ENCODE peak calls at places on chromosome 2, in six cellular contexts. One of them, this sample, is unnamed.
A peak's percentile ranks its signal among the peaks of the same experiment; 100 is the strongest.

GRCh38 chr2:188773075-188773474 is 201.1 kb upstream of the COL3A1 start:
- DNase-seq in WTC11: no peak
- DNase-seq in GM12865: no peak
- DNase-seq in HFFc6: no peak
- DNase-seq in endothelial cell: no peak
- DNase-seq in upper lobe of left lung: no peak
- DNase-seq in this sample: no peak

GRCh38 chr2:24856791-24857211 is 63.2 kb downstream of the ADCY3 start:
- DNase-seq in WTC11: no peak
- DNase-seq in HFFc6: no peak
- DNase-seq in upper lobe of left lung: no peak
- DNase-seq in endothelial cell: no peak
- DNase-seq in GM12865: no peak
- DNase-seq in this sample: no peak

GRCh38 chr2:84338069-84338468 is 121.0 kb downstream of the SUCLG1 start:
- DNase-seq in WTC11: no peak
- DNase-seq in GM12865: no peak
- DNase-seq in endothelial cell: no peak
- DNase-seq in HFFc6: peak; percentile 25
- DNase-seq in upper lobe of left lung: no peak
- DNase-seq in this sample: no peak

GRCh38 chr2:147149589-147150245 is 695.1 kb upstream of the ACVR2A start:
- DNase-seq in endothelial cell: no peak
- DNase-seq in GM12865: no peak
- DNase-seq in HFFc6: no peak
- DNase-seq in upper lobe of left lung: peak; percentile 44
- DNase-seq in WTC11: no peak
- DNase-seq in this sample: no peak

GRCh38 chr2:51158236-51158635 is 126.3 kb upstream of the NRXN1 start:
- DNase-seq in upper lobe of left lung: no peak
- DNase-seq in WTC11: no peak
- DNase-seq in GM12865: no peak
- DNase-seq in endothelial cell: no peak
- DNase-seq in HFFc6: no peak
- DNase-seq in this sample: no peak

GRCh38 chr2:99420031-99420430 is 69.8 kb downstream of the REV1 start:
- DNase-seq in WTC11: no peak
- DNase-seq in GM12865: no peak
- DNase-seq in endothelial cell: no peak
- DNase-seq in upper lobe of left lung: no peak
- DNase-seq in HFFc6: no peak
- DNase-seq in this sample: no peak

GRCh38 chr2:157820202-157820601 is 55.9 kb downstream of the ACVR1 start:
- DNase-seq in GM12865: no peak
- DNase-seq in upper lobe of left lung: no peak
- DNase-seq in HFFc6: no peak
- DNase-seq in endothelial cell: no peak
- DNase-seq in WTC11: no peak
- DNase-seq in this sample: no peak

GRCh38 chr2:160257015-160257741 is 57.1 kb upstream of the ITGB6 start:
- DNase-seq in endothelial cell: no peak
- DNase-seq in HFFc6: peak; percentile 20
- DNase-seq in upper lobe of left lung: no peak
- DNase-seq in GM12865: no peak
- DNase-seq in WTC11: no peak
- DNase-seq in this sample: no peak

GRCh38 chr2:113070606-113070975 is 2.8 kb downstream of the IL1F10 start:
- DNase-seq in upper lobe of left lung: no peak
- DNase-seq in endothelial cell: no peak
- DNase-seq in GM12865: no peak
- DNase-seq in WTC11: no peak
- DNase-seq in HFFc6: no peak
- DNase-seq in this sample: no peak

GRCh38 chr2:191686079-191686478 is 8.1 kb downstream of the NABP1 start:
- DNase-seq in endothelial cell: no peak
- DNase-seq in WTC11: no peak
- DNase-seq in GM12865: no peak
- DNase-seq in upper lobe of left lung: no peak
- DNase-seq in HFFc6: no peak
- DNase-seq in this sample: no peak

GRCh38 chr2:36965751-36966369 is 476 bp downstream of the STRN start:
- DNase-seq in HFFc6: no peak
- DNase-seq in GM12865: peak; percentile 59
- DNase-seq in upper lobe of left lung: no peak
- DNase-seq in endothelial cell: peak; percentile 53
- DNase-seq in WTC11: peak; percentile 82
- DNase-seq in this sample: peak; percentile 22

GRCh38 chr2:148552675-148553331 is 91.7 kb upstream of the EPC2 start:
- DNase-seq in WTC11: no peak
- DNase-seq in HFFc6: no peak
- DNase-seq in GM12865: peak; percentile 40
- DNase-seq in upper lobe of left lung: no peak
- DNase-seq in endothelial cell: no peak
- DNase-seq in this sample: no peak

GRCh38 chr2:31384771-31385276 is 29.7 kb downstream of the XDH start:
- DNase-seq in HFFc6: peak; percentile 94
- DNase-seq in endothelial cell: no peak
- DNase-seq in GM12865: no peak
- DNase-seq in upper lobe of left lung: no peak
- DNase-seq in WTC11: no peak
- DNase-seq in this sample: no peak

GRCh38 chr2:217932661-217933325 is 70.0 kb downstream of the TNS1 start:
- DNase-seq in upper lobe of left lung: no peak
- DNase-seq in GM12865: no peak
- DNase-seq in endothelial cell: no peak
- DNase-seq in HFFc6: no peak
- DNase-seq in WTC11: no peak
- DNase-seq in this sample: no peak

GRCh38 chr2:18545384-18545783 is 15.1 kb downstream of the RDH14 start:
- DNase-seq in endothelial cell: no peak
- DNase-seq in upper lobe of left lung: no peak
- DNase-seq in HFFc6: peak; percentile 80
- DNase-seq in WTC11: no peak
- DNase-seq in GM12865: no peak
- DNase-seq in this sample: no peak

GRCh38 chr2:98518106-98518505 is 73.4 kb downstream of the INPP4A start:
- DNase-seq in HFFc6: no peak
- DNase-seq in endothelial cell: peak; percentile 26
- DNase-seq in WTC11: peak; percentile 30
- DNase-seq in GM12865: peak; percentile 51
- DNase-seq in upper lobe of left lung: no peak
- DNase-seq in this sample: peak; percentile 52

GRCh38 chr2:9937968-9938367 is 13.5 kb upstream of the GRHL1 start:
- DNase-seq in HFFc6: no peak
- DNase-seq in GM12865: no peak
- DNase-seq in endothelial cell: no peak
- DNase-seq in WTC11: peak; percentile 24
- DNase-seq in upper lobe of left lung: peak; percentile 61
- DNase-seq in this sample: no peak

GRCh38 chr2:195410272-195410671 is 246.8 kb upstream of the SLC39A10 start:
- DNase-seq in upper lobe of left lung: no peak
- DNase-seq in endothelial cell: no peak
- DNase-seq in WTC11: no peak
- DNase-seq in GM12865: peak; percentile 46
- DNase-seq in HFFc6: no peak
- DNase-seq in this sample: no peak

GRCh38 chr2:73901143-73901542 is 8.3 kb downstream of the ACTG2 start:
- DNase-seq in WTC11: no peak
- DNase-seq in HFFc6: no peak
- DNase-seq in endothelial cell: no peak
- DNase-seq in GM12865: no peak
- DNase-seq in upper lobe of left lung: peak; percentile 43
- DNase-seq in this sample: no peak

GRCh38 chr2:24461685-24462084 is 29.4 kb upstream of the NCOA1 start:
- DNase-seq in endothelial cell: no peak
- DNase-seq in HFFc6: no peak
- DNase-seq in WTC11: no peak
- DNase-seq in upper lobe of left lung: no peak
- DNase-seq in GM12865: no peak
- DNase-seq in this sample: no peak

GRCh38 chr2:31711737-31712136 is 131.0 kb upstream of the SRD5A2 start:
- DNase-seq in GM12865: no peak
- DNase-seq in HFFc6: no peak
- DNase-seq in upper lobe of left lung: no peak
- DNase-seq in endothelial cell: no peak
- DNase-seq in WTC11: no peak
- DNase-seq in this sample: no peak

GRCh38 chr2:10316336-10316735 is 13.6 kb downstream of the HPCAL1 start:
- DNase-seq in endothelial cell: no peak
- DNase-seq in HFFc6: no peak
- DNase-seq in WTC11: no peak
- DNase-seq in upper lobe of left lung: no peak
- DNase-seq in GM12865: no peak
- DNase-seq in this sample: no peak

GRCh38 chr2:219626540-219626939 is 890 bp upstream of the SLC4A3 start:
- DNase-seq in HFFc6: no peak
- DNase-seq in endothelial cell: no peak
- DNase-seq in GM12865: no peak
- DNase-seq in WTC11: no peak
- DNase-seq in upper lobe of left lung: no peak
- DNase-seq in this sample: no peak

GRCh38 chr2:129724021-129724757 is 255.3 kb upstream of the RAB6C start:
- DNase-seq in upper lobe of left lung: no peak
- DNase-seq in GM12865: no peak
- DNase-seq in HFFc6: no peak
- DNase-seq in endothelial cell: no peak
- DNase-seq in WTC11: no peak
- DNase-seq in this sample: no peak

GRCh38 chr2:38264649-38265322 is 112.3 kb downstream of the ATL2 start:
- DNase-seq in HFFc6: no peak
- DNase-seq in GM12865: peak; percentile 21
- DNase-seq in WTC11: no peak
- DNase-seq in endothelial cell: no peak
- DNase-seq in upper lobe of left lung: no peak
- DNase-seq in this sample: no peak

GRCh38 chr2:32006992-32007391 is 3.8 kb downstream of the MEMO1 start:
- DNase-seq in HFFc6: no peak
- DNase-seq in endothelial cell: no peak
- DNase-seq in upper lobe of left lung: no peak
- DNase-seq in WTC11: no peak
- DNase-seq in GM12865: no peak
- DNase-seq in this sample: no peak

GRCh38 chr2:46518848-46519247 is 39.5 kb downstream of the TMEM247 start:
- DNase-seq in endothelial cell: no peak
- DNase-seq in HFFc6: no peak
- DNase-seq in GM12865: no peak
- DNase-seq in WTC11: no peak
- DNase-seq in upper lobe of left lung: no peak
- DNase-seq in this sample: no peak

GRCh38 chr2:226639550-226639949 is 160.1 kb downstream of the IRS1 start:
- DNase-seq in WTC11: no peak
- DNase-seq in upper lobe of left lung: no peak
- DNase-seq in endothelial cell: no peak
- DNase-seq in GM12865: no peak
- DNase-seq in HFFc6: no peak
- DNase-seq in this sample: no peak
- TF ChIP-seq CTCF in WTC11: no peak
- TF ChIP-seq CTCF in upper lobe of left lung: no peak
- TF ChIP-seq CTCF in endothelial cell: no peak
- TF ChIP-seq CTCF in GM12865: no peak
- TF ChIP-seq CTCF in HFFc6: no peak
- TF ChIP-seq CTCF in this sample: no peak

GRCh38 chr2:200670313-200670712 is 84.5 kb downstream of the AOX1 start:
- DNase-seq in WTC11: no peak
- DNase-seq in upper lobe of left lung: no peak
- DNase-seq in endothelial cell: no peak
- DNase-seq in HFFc6: no peak
- DNase-seq in GM12865: peak; percentile 5
- DNase-seq in this sample: no peak
- TF ChIP-seq CTCF in WTC11: no peak
- TF ChIP-seq CTCF in upper lobe of left lung: no peak
- TF ChIP-seq CTCF in endothelial cell: no peak
- TF ChIP-seq CTCF in HFFc6: no peak
- TF ChIP-seq CTCF in GM12865: no peak
- TF ChIP-seq CTCF in this sample: no peak

DNA sequence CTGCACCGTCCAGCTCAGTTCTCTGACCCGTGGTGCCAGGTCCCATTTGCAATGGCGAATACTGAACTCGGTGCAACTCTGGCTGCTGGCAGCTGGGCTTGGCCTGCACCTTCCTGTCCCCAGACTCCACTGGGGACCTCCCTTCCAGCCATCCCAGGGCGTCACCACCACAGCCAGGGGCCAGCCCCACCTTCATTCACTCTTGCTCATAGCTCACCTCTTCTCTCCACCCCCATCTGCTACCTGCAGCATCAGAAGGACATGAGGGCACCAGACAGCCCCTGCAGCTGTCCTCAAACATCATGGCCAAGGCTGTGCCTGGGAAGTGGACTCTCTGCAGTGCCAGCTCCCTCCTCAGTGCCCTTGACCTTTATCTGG is 16.2 kb upstream of the ALPI start:
- DNase-seq in WTC11: no peak
- DNase-seq in GM12865: no peak
- DNase-seq in upper lobe of left lung: peak; percentile 48
- DNase-seq in endothelial cell: no peak
- DNase-seq in HFFc6: no peak
- DNase-seq in this sample: no peak
- TF ChIP-seq CTCF in WTC11: peak; percentile 2
- TF ChIP-seq CTCF in GM12865: no peak
- TF ChIP-seq CTCF in upper lobe of left lung: no peak
- TF ChIP-seq CTCF in endothelial cell: peak; percentile 44
- TF ChIP-seq CTCF in HFFc6: peak; percentile 78
- TF ChIP-seq CTCF in this sample: peak; percentile 49

GRCh38 chr2:121479882-121480522 is 50.7 kb upstream of the RNU4ATAC start:
- DNase-seq in endothelial cell: no peak
- DNase-seq in HFFc6: no peak
- DNase-seq in WTC11: peak; percentile 61
- DNase-seq in upper lobe of left lung: no peak
- DNase-seq in GM12865: no peak
- DNase-seq in this sample: no peak
- TF ChIP-seq CTCF in endothelial cell: no peak
- TF ChIP-seq CTCF in HFFc6: peak; percentile 25
- TF ChIP-seq CTCF in WTC11: no peak
- TF ChIP-seq CTCF in upper lobe of left lung: no peak
- TF ChIP-seq CTCF in GM12865: no peak
- TF ChIP-seq CTCF in this sample: no peak

This sample was measured in natural killer cell.